ENCODE peak calls at places on chromosome 5, in four cellular contexts. Y is GM18507, C is progenitor cell of endocrine pancreas, I is NCI-H1105 treated with DMSO at 0.1 percent for 48 hours. J is an unnamed sample.

GRCh38 chr5:38667499-38667776 is 111.0 kb upstream of the LIFR start:
- DNase-seq in C (no peak), I (no peak), Y (no peak), J (no peak)

GRCh38 chr5:1118738-1119137 is 6.9 kb upstream of the SLC12A7 start:
- DNase-seq in Y (no peak), C (no peak), I (peak; percentile 24), J (no peak)

GRCh38 chr5:148484651-148485050 is 100.9 kb downstream of the FBXO38 start:
- DNase-seq in Y (no peak), C (no peak), I (no peak), J (no peak)

GRCh38 chr5:38709678-38710306 is 136.0 kb upstream of the OSMR start:
- DNase-seq in I (no peak), Y (no peak), C (no peak), J (no peak)

GRCh38 chr5:321233-321725 is at the start of gene AHRR:
- DNase-seq in C (peak; percentile 56), I (no peak), Y (peak; percentile 73), J (peak; percentile 53)

GRCh38 chr5:75668988-75669760 is 48.1 kb downstream of the POC5 start:
- DNase-seq in I (peak; percentile 62), C (no peak), Y (peak; percentile 36), J (peak; percentile 63)

GRCh38 chr5:39363217-39363616 is 1.1 kb downstream of the C9 start:
- DNase-seq in Y (no peak), C (no peak), I (no peak), J (no peak)

GRCh38 chr5:150356575-150357284 is 767 bp upstream of the TCOF1 start:
- DNase-seq in Y (no peak), C (no peak), I (no peak), J (no peak)

GRCh38 chr5:128305341-128305740 is 221.8 kb downstream of the SLC12A2 start:
- DNase-seq in I (no peak), C (no peak), Y (no peak), J (peak; percentile 54)

GRCh38 chr5:168347786-168348414 is 56.5 kb downstream of the WWC1 start:
- DNase-seq in Y (no peak), I (no peak), C (no peak), J (no peak)

GRCh38 chr5:1384521-1384920 is 39.6 kb upstream of the CLPTM1L start:
- DNase-seq in Y (no peak), I (no peak), C (no peak), J (no peak)

GRCh38 chr5:149283611-149284480 is 12.2 kb downstream of the AFAP1L1 start:
- DNase-seq in I (peak; percentile 3), Y (no peak), C (no peak), J (no peak)

GRCh38 chr5:124865603-124866354 is 119.3 kb upstream of the ZNF608 start:
- DNase-seq in Y (no peak), C (no peak), I (no peak), J (peak; percentile 70)

GRCh38 chr5:33482335-33482734 is 41.6 kb downstream of the TARS1 start:
- DNase-seq in C (no peak), I (no peak), Y (no peak), J (no peak)

GRCh38 chr5:252546-252945 is 18.9 kb upstream of the PDCD6 start:
- DNase-seq in I (no peak), C (no peak), Y (no peak), J (no peak)

GRCh38 chr5:120684749-120685415 is 220.8 kb downstream of the PRR16 start:
- DNase-seq in I (no peak), Y (no peak), C (no peak), J (peak; percentile 27)

GRCh38 chr5:80837679-80838078 is 122.5 kb upstream of the RASGRF2 start:
- DNase-seq in C (no peak), Y (peak; percentile 2), I (no peak), J (no peak)

GRCh38 chr5:31442253-31442820 is 89.6 kb downstream of the DROSHA start:
- DNase-seq in C (no peak), Y (no peak), I (no peak), J (peak; percentile 51)

J was measured in iris pigment epithelial cell.